ENCODE peak calls at places on chromosomes 6 and 20, in five cellular contexts. L is fibroblast of villous mesenchyme; P is lower leg skin; M is CD8-positive, alpha-beta T cell; G is glutamatergic neuron. C is an unnamed sample.

GRCh38 chr20:48797850-48798747 is 29.7 kb downstream of the PREX1 start:
- DNase-seq in L (no peak), P (no peak), M (no peak), G (no peak), C (no peak)

GRCh38 chr6:30556714-30556963 is 350 bp upstream of the GNL1 start:
- DNase-seq in L (no peak), P (no peak), M (peak), G (peak), C (no peak)

GRCh38 chr6:167956491-167956890 is 41.0 kb upstream of the KIF25 start:
- DNase-seq in L (no peak), P (no peak), M (no peak), G (no peak), C (no peak)

GRCh38 chr6:149153100-149153499 is 164.4 kb upstream of the TAB2 start:
- DNase-seq in L (no peak), P (no peak), M (no peak), G (no peak), C (no peak)

GRCh38 chr6:80520195-80520594 is 413.7 kb downstream of the BCKDHB start:
- DNase-seq in L (peak), P (no peak), M (no peak), G (no peak), C (no peak)

GRCh38 chr6:53984163-53984562 is 127.1 kb upstream of the MLIP start:
- DNase-seq in L (peak), P (no peak), M (no peak), G (no peak), C (no peak)

GRCh38 chr6:4533576-4533975 is 242.6 kb upstream of the CDYL start:
- DNase-seq in L (peak), P (no peak), M (no peak), G (no peak), C (no peak)

GRCh38 chr6:1335367-1336037 is 23.6 kb downstream of the FOXQ1 start:
- DNase-seq in L (peak), P (peak), M (no peak), G (no peak), C (no peak)

GRCh38 chr6:2354138-2354491 is 108.7 kb upstream of the GMDS start:
- DNase-seq in L (no peak), P (no peak), M (no peak), G (no peak), C (no peak)

GRCh38 chr6:13992417-13993055 is 67.8 kb downstream of the RNF182 start:
- DNase-seq in L (peak), P (no peak), M (no peak), G (no peak), C (no peak)

GRCh38 chr6:137910424-137910834 is 43.4 kb downstream of the TNFAIP3 start:
- DNase-seq in L (no peak), P (no peak), M (no peak), G (no peak), C (no peak)

GRCh38 chr20:34522969-34523871 is 7.0 kb downstream of the DYNLRB1 start:
- DNase-seq in L (peak), P (peak), M (peak), G (peak), C (no peak)

GRCh38 chr6:161212902-161213301 is 61.0 kb downstream of the AGPAT4 start:
- DNase-seq in L (no peak), P (no peak), M (no peak), G (no peak), C (no peak)

GRCh38 chr6:141169419-141169818 is 963.3 kb upstream of the GJE1 start:
- DNase-seq in L (peak), P (no peak), M (no peak), G (no peak), C (no peak)

GRCh38 chr6:92050216-92050615 is 1369.1 kb downstream of the EPHA7 start:
- DNase-seq in L (no peak), P (no peak), M (no peak), G (no peak), C (no peak)

GRCh38 chr6:142680308-142680707 is 264.7 kb downstream of the HIVEP2 start:
- DNase-seq in L (no peak), P (peak), M (peak), G (no peak), C (no peak)

GRCh38 chr20:366042-366718 is 14.4 kb upstream of the TRIB3 start:
- DNase-seq in L (no peak), P (no peak), M (no peak), G (no peak), C (no peak)

GRCh38 chr6:163392533-163392932 is 22.0 kb upstream of the QKI start:
- DNase-seq in L (peak), P (peak), M (no peak), G (no peak), C (no peak)

GRCh38 chr6:105514306-105514705 is 111.4 kb upstream of the PREP start:
- DNase-seq in L (peak), P (no peak), M (no peak), G (no peak), C (no peak)

GRCh38 chr6:105515054-105515453 is 112.2 kb upstream of the PREP start:
- DNase-seq in L (no peak), P (no peak), M (no peak), G (no peak), C (no peak)

GRCh38 chr6:105522626-105523322 is 119.9 kb upstream of the PREP start:
- DNase-seq in L (peak), P (no peak), M (no peak), G (no peak), C (no peak)

GRCh38 chr6:105519954-105520353 is 117.1 kb upstream of the PREP start:
- DNase-seq in L (no peak), P (no peak), M (no peak), G (no peak), C (no peak)
- TF ChIP-seq CTCF in L (peak), P (no peak), M (no peak), G (no peak), C (peak)

GRCh38 chr20:8399963-8400362 is 267.9 kb downstream of the PLCB1 start:
- DNase-seq in L (no peak), P (no peak), M (no peak), G (no peak), C (no peak)

GRCh38 chr20:8401491-8401890 is 269.4 kb downstream of the PLCB1 start:
- DNase-seq in L (peak), P (no peak), M (no peak), G (no peak), C (no peak)

GRCh38 chr20:8394308-8394945 is 262.4 kb downstream of the PLCB1 start:
- DNase-seq in L (peak), P (no peak), M (no peak), G (no peak), C (no peak)

GRCh38 chr20:8400461-8400860 is 268.4 kb downstream of the PLCB1 start:
- DNase-seq in L (no peak), P (no peak), M (no peak), G (no peak), C (no peak)

GRCh38 chr20:8398289-8399051 is 266.4 kb downstream of the PLCB1 start:
- DNase-seq in L (no peak), P (no peak), M (no peak), G (no peak), C (no peak)
- TF ChIP-seq CTCF in L (peak), P (no peak), M (no peak), G (no peak), C (no peak)

DNA sequence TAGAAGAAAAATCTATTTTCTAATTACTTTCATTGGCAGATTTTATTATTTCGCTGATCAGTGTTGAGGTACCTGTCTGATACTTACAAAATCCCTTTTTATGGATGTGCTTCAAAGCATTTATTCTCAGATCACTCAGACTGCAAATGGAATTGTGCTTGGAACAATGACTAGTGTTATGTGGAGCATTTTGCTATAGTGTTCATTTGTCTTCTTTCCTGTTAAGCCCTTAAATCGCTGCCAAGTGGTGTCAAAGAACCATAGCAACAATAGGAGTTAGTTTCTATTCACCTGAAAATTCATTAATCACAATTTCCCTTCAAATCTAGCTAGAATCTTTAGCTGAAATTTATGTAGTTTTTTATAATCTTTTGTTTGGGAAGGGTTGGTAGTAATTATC is 29.8 kb downstream of the SMPDL3A start:
- DNase-seq in L (no peak), P (no peak), M (no peak), G (no peak), C (no peak)
- TF ChIP-seq CTCF in L (no peak), P (no peak), M (no peak), G (no peak), C (no peak)

GRCh38 chr6:107866606-107867301 is 42.6 kb upstream of the SCML4 start:
- DNase-seq in L (peak), P (no peak), M (peak), G (no peak), C (no peak)
- TF ChIP-seq CTCF in L (peak), P (no peak), M (peak), G (peak), C (peak)

DNA sequence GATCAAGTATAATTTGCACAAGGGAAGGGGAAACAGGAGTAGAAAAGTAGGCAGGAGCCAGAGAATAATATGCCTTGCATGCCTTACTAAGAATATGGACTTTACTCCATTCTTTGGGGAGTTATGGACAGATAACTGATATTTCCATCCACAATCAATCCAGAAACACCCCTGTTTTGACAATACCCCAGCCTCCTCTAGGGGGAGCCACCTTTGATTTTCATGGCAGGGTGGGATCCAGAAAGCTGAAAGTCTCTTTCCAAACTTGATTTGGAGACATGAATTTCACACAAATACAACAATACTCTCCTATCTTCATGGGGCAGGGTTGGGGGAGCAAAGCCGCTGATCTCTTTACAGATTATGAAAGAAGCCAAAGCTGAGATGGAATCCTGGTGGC is 404.1 kb downstream of the FOXA2 start:
- DNase-seq in L (no peak), P (no peak), M (no peak), G (peak), C (no peak)
- TF ChIP-seq CTCF in L (no peak), P (no peak), M (no peak), G (peak), C (no peak)

GRCh38 chr6:45377041-45377554 is 636 bp downstream of the SUPT3H start:
- DNase-seq in L (no peak), P (peak), M (no peak), G (no peak), C (no peak)

GRCh38 chr6:45376310-45377040 is 1.3 kb downstream of the SUPT3H start:
- DNase-seq in L (peak), P (no peak), M (no peak), G (no peak), C (no peak)

GRCh38 chr6:45375449-45375848 is 2.3 kb downstream of the SUPT3H start:
- DNase-seq in L (no peak), P (no peak), M (no peak), G (no peak), C (no peak)

GRCh38 chr6:45378324-45378926 is 691 bp upstream of the SUPT3H start:
- DNase-seq in L (peak), P (no peak), M (no peak), G (peak), C (no peak)

DNA sequence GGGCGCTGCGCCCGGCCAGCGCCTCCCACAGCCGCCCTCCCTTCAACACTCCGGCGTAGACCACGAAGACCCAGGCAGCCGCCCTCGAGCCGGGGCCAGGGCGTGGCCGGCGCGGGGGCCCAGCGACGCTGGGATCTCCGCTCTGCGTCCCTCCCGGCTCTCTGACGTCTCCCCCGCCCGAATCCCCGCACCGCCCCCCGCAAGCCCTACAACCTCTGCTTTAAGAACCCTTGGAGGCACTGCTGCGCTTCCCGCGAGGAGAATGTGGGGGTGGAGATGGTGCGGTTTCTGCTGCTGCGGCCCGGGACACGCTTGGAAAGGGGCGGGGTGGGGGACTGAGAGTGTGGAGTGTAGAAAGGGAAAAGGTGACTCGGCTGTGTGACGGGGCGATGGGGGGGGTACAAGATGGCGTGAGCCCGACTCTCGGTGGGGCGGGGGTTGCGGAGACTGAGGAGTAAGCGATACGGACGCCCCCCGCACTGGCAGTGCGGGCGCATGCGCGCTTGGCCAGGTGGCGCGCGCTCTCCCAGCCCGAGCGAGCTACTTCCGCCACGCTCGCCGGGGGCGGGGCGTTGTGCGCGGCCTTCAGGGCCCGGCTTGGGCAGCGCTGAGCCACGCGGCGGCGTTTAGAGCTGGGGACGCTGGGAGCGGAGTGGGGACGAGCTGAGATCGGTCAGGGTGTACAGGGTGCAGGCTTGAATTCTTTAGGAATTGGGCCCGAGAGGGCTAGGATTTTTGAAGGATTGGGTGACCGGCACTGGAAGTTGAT is at the start of gene SUPT3H:
- DNase-seq in L (peak), P (peak), M (peak), G (peak), C (peak)
- TF ChIP-seq CTCF in L (peak), P (no peak), M (no peak), G (no peak), C (peak)

C was measured in D721Med.